ENCODE peak calls at places on chromosomes 5 and 9, in seven cellular contexts. U is HCEC 1CT, N is choroid plexus epithelial cell, S is left cardiac atrium, P is HS-5, C is fibroblast of gingiva, G is GDM1. E is an unnamed sample.

GRCh38 chr5:66932446-66932845 is 264.2 kb downstream of the CD180 start:
- DNase-seq in S (no peak), P (no peak), N (peak), G (no peak), C (peak), U (peak), E (no peak)

GRCh38 chr5:72013741-72014703 is 93.3 kb upstream of the MAP1B start:
- DNase-seq in G (no peak), S (no peak), P (no peak), N (peak), U (no peak), C (no peak), E (peak)

GRCh38 chr9:111621895-111622480 is 9.1 kb upstream of the DNAJC25 start:
- DNase-seq in S (no peak), N (peak), P (no peak), U (peak), G (no peak), C (peak), E (peak)

GRCh38 chr5:80541392-80541791 is 28.7 kb downstream of the ANKRD34B start:
- DNase-seq in G (no peak), P (no peak), U (no peak), S (no peak), N (peak), C (no peak), E (no peak)

GRCh38 chr9:84573098-84573497 is 96.4 kb upstream of the NTRK2 start:
- DNase-seq in C (no peak), N (no peak), G (no peak), P (no peak), S (no peak), U (no peak), E (no peak)

GRCh38 chr5:172175263-172175719 is 12.7 kb downstream of the STK10 start:
- DNase-seq in S (peak), N (no peak), U (no peak), P (no peak), C (no peak), G (peak), E (no peak)

GRCh38 chr9:36436909-36437308 is 36.8 kb upstream of the RNF38 start:
- DNase-seq in C (no peak), U (no peak), P (no peak), G (no peak), N (no peak), S (peak), E (no peak)

GRCh38 chr5:151758141-151758429 is 346 bp downstream of the ATOX1 start:
- DNase-seq in U (no peak), P (no peak), C (no peak), S (peak), G (no peak), N (no peak), E (no peak)

GRCh38 chr5:140633081-140633471 is at the start of gene CD14:
- DNase-seq in U (peak), G (no peak), N (peak), C (peak), P (no peak), S (peak), E (no peak)

GRCh38 chr5:56006600-56006999 is 11.8 kb upstream of the IL6ST start:
- DNase-seq in C (no peak), N (no peak), U (no peak), G (no peak), P (no peak), S (no peak), E (no peak)

GRCh38 chr5:107985144-107985543 is 314.4 kb upstream of the EFNA5 start:
- DNase-seq in S (peak), C (no peak), N (no peak), U (no peak), P (no peak), G (no peak), E (no peak)

GRCh38 chr9:91141407-91141973 is 220.2 kb downstream of the AUH start:
- DNase-seq in N (no peak), P (no peak), U (no peak), C (no peak), G (no peak), S (no peak), E (no peak)

GRCh38 chr5:67997892-67998457 is 217.6 kb upstream of the PIK3R1 start:
- DNase-seq in S (no peak), U (no peak), N (peak), P (no peak), C (no peak), G (no peak), E (no peak)

GRCh38 chr9:92954078-92954861 is 6.9 kb downstream of the FGD3 start:
- DNase-seq in U (peak), S (peak), G (no peak), P (no peak), N (peak), C (no peak), E (no peak)

GRCh38 chr9:127953768-127954505 is 16.3 kb upstream of the DPM2 start:
- DNase-seq in S (no peak), C (no peak), N (peak), U (no peak), G (no peak), P (no peak), E (no peak)

GRCh38 chr9:130766031-130766903 is 68.8 kb upstream of the ABL1 start:
- DNase-seq in C (peak), S (no peak), P (no peak), N (no peak), U (no peak), G (no peak), E (no peak)

GRCh38 chr9:18438300-18438925 is 35.5 kb upstream of the ADAMTSL1 start:
- DNase-seq in G (no peak), U (peak), S (peak), P (no peak), N (peak), C (peak), E (peak)

GRCh38 chr5:75192804-75193203 is 43.9 kb downstream of the ANKRD31 start:
- DNase-seq in C (no peak), P (no peak), U (no peak), G (no peak), S (no peak), N (no peak), E (no peak)

GRCh38 chr5:56984445-56984844 is 32.5 kb upstream of the MIER3 start:
- DNase-seq in S (no peak), U (no peak), P (no peak), N (no peak), C (no peak), G (no peak), E (peak)

GRCh38 chr5:149497357-149497756 is 53.9 kb downstream of the CSNK1A1 start:
- DNase-seq in U (peak), P (no peak), S (no peak), N (peak), C (peak), G (no peak), E (peak)

GRCh38 chr5:132103380-132103951 is 29.9 kb downstream of the CSF2 start:
- DNase-seq in U (peak), S (peak), P (peak), G (no peak), N (peak), C (peak), E (peak)

GRCh38 chr5:94807985-94808384 is 189.5 kb downstream of the SLF1 start:
- DNase-seq in G (no peak), S (no peak), P (no peak), U (no peak), C (no peak), N (no peak), E (no peak)

GRCh38 chr5:154418344-154418820 is 27.4 kb upstream of the SAP30L start:
- DNase-seq in G (no peak), S (no peak), N (no peak), P (no peak), C (no peak), U (no peak), E (no peak)

GRCh38 chr9:23717505-23717904 is 108.5 kb downstream of the ELAVL2 start:
- DNase-seq in U (no peak), S (no peak), C (no peak), N (no peak), G (no peak), P (no peak), E (no peak)

GRCh38 chr5:124157320-124157719 is 589.1 kb downstream of the ZNF608 start:
- DNase-seq in U (no peak), G (peak), N (peak), P (no peak), S (no peak), C (no peak), E (peak)

GRCh38 chr5:179778591-179778990 is 15.2 kb upstream of the LTC4S start:
- DNase-seq in G (no peak), P (no peak), N (no peak), U (no peak), S (no peak), C (no peak), E (no peak)

GRCh38 chr9:18706648-18707047 is 232.7 kb downstream of the ADAMTSL1 start:
- DNase-seq in S (no peak), U (no peak), G (no peak), C (peak), P (no peak), N (no peak), E (no peak)